ENCODE peak calls at places on chromosomes 3 and 15, in ten cellular contexts. X is DMS 273 treated with DMSO at 0.1 percent for 48 hours, C is NCI-H748 treated with DMSO at 0.1 percent for 48 hours, L is skeletal muscle cell, Z is ovary, S is GM04504, E is A549, R is foreskin melanocyte, M is posterior cingulate gyrus, W is activated gamma-delta T cell treated with Interleukin-2 at 50 U/mL for 16 hours. N is an unnamed sample.
A peak's percentile ranks its signal among the peaks of the same experiment; 100 is the strongest.

GRCh38 chr3:160694345-160694744 is 17.4 kb downstream of the ARL14 start:
- DNase-seq in X (no peak), C (no peak), L (no peak), Z (no peak), S (no peak), E (no peak), R (no peak), M (no peak), W (no peak), N (no peak)

GRCh38 chr3:171809513-171810277 is 588 bp downstream of the PLD1 start:
- DNase-seq in X (peak; percentile 53), C (no peak), L (peak; percentile 93), Z (peak; percentile 82), S (peak; percentile 95), E (peak; percentile 67), R (peak; percentile 78), M (peak; percentile 57), W (peak; percentile 48), N (no peak)

GRCh38 chr3:31610700-31611275 is 78.1 kb downstream of the STT3B start:
- DNase-seq in X (no peak), C (no peak), L (peak; percentile 7), Z (no peak), S (peak; percentile 15), E (peak; percentile 19), R (peak; percentile 39), M (no peak), W (no peak), N (no peak)

GRCh38 chr3:65867463-65868210 is 171.1 kb downstream of the MAGI1 start:
- DNase-seq in X (peak; percentile 39), C (no peak), L (no peak), Z (no peak), S (no peak), E (no peak), R (no peak), M (no peak), W (no peak), N (no peak)

GRCh38 chr3:90080988-90081387 is 973.6 kb downstream of the EPHA3 start:
- DNase-seq in X (no peak), C (peak; percentile 20), L (no peak), Z (no peak), S (no peak), E (no peak), R (no peak), M (no peak), W (no peak), N (no peak)

GRCh38 chr15:66798426-66799061 is 96.5 kb downstream of the SMAD6 start:
- DNase-seq in X (no peak), C (no peak), L (no peak), Z (no peak), S (peak; percentile 41), E (no peak), R (no peak), M (no peak), W (no peak), N (peak; percentile 32)

GRCh38 chr15:64851503-64851840 is 9.8 kb downstream of the PLEKHO2 start:
- DNase-seq in X (no peak), C (no peak), L (no peak), Z (no peak), S (peak; percentile 78), E (no peak), R (peak; percentile 58), M (no peak), W (no peak), N (no peak)

GRCh38 chr3:160129459-160130061 is 95.7 kb upstream of the C3orf80 start:
- DNase-seq in X (no peak), C (no peak), L (peak; percentile 94), Z (no peak), S (peak; percentile 95), E (peak; percentile 38), R (peak; percentile 85), M (no peak), W (no peak), N (peak; percentile 95)

GRCh38 chr15:68380456-68380855 is 51.5 kb downstream of the ITGA11 start:
- DNase-seq in X (no peak), C (no peak), L (no peak), Z (peak; percentile 13), S (no peak), E (no peak), R (no peak), M (no peak), W (no peak), N (no peak)

GRCh38 chr3:136237961-136238649 is 12.0 kb upstream of the PCCB start:
- DNase-seq in X (no peak), C (no peak), L (no peak), Z (no peak), S (no peak), E (no peak), R (no peak), M (no peak), W (no peak), N (no peak)

GRCh38 chr15:98859149-98859548 is 148.4 kb downstream of the PGPEP1L start:
- DNase-seq in X (no peak), C (no peak), L (no peak), Z (no peak), S (no peak), E (no peak), R (no peak), M (no peak), W (no peak), N (no peak)

GRCh38 chr3:14007006-14007405 is 117.7 kb downstream of the CHCHD4 start:
- DNase-seq in X (no peak), C (no peak), L (no peak), Z (no peak), S (no peak), E (no peak), R (peak; percentile 11), M (no peak), W (no peak), N (no peak)

GRCh38 chr3:124281453-124282316 is 289.8 kb upstream of the ROPN1 start:
- DNase-seq in X (no peak), C (peak; percentile 2), L (no peak), Z (no peak), S (no peak), E (peak; percentile 43), R (no peak), M (no peak), W (no peak), N (no peak)

GRCh38 chr3:155995525-155996370 is 124.6 kb upstream of the KCNAB1 start:
- DNase-seq in X (peak; percentile 71), C (peak; percentile 14), L (peak; percentile 13), Z (no peak), S (peak; percentile 21), E (peak; percentile 57), R (peak; percentile 21), M (no peak), W (no peak), N (no peak)

GRCh38 chr15:89499156-89499555 is 2.8 kb upstream of the RHCG start:
- DNase-seq in X (no peak), C (no peak), L (no peak), Z (no peak), S (no peak), E (no peak), R (no peak), M (no peak), W (no peak), N (no peak)

GRCh38 chr3:102125994-102126368 is 276.7 kb downstream of the NFKBIZ start:
- DNase-seq in X (no peak), C (no peak), L (no peak), Z (no peak), S (no peak), E (no peak), R (no peak), M (no peak), W (no peak), N (no peak)

GRCh38 chr3:179452166-179452544 is 885 bp upstream of the GNB4 start:
- DNase-seq in X (no peak), C (no peak), L (peak; percentile 44), Z (no peak), S (no peak), E (no peak), R (peak; percentile 80), M (no peak), W (no peak), N (no peak)

GRCh38 chr15:77412972-77413371 is 6.9 kb downstream of the PEAK1 start:
- DNase-seq in X (no peak), C (peak; percentile 24), L (no peak), Z (no peak), S (no peak), E (no peak), R (no peak), M (no peak), W (no peak), N (no peak)

GRCh38 chr3:15071699-15072098 is 6.6 kb upstream of the MRPS25 start:
- DNase-seq in X (no peak), C (no peak), L (no peak), Z (no peak), S (no peak), E (no peak), R (no peak), M (no peak), W (no peak), N (no peak)

GRCh38 chr3:78873641-78874040 is 894.2 kb downstream of the ROBO1 start:
- DNase-seq in X (no peak), C (no peak), L (no peak), Z (no peak), S (no peak), E (no peak), R (no peak), M (no peak), W (no peak), N (no peak)

GRCh38 chr3:98780343-98780742 is 17.2 kb downstream of the ST3GAL6 start:
- DNase-seq in X (no peak), C (no peak), L (no peak), Z (no peak), S (no peak), E (no peak), R (no peak), M (no peak), W (no peak), N (no peak)

GRCh38 chr3:37628711-37629301 is 232.9 kb upstream of the CTDSPL start:
- DNase-seq in X (no peak), C (no peak), L (peak; percentile 20), Z (no peak), S (peak; percentile 33), E (no peak), R (peak; percentile 86), M (no peak), W (no peak), N (peak; percentile 37)

GRCh38 chr3:183548262-183548769 is 7.2 kb downstream of the KLHL6 start:
- DNase-seq in X (no peak), C (no peak), L (peak; percentile 9), Z (no peak), S (peak; percentile 10), E (peak; percentile 46), R (peak; percentile 81), M (no peak), W (no peak), N (no peak)

GRCh38 chr3:70526966-70527515 is 214.6 kb upstream of the MDFIC2 start:
- DNase-seq in X (no peak), C (no peak), L (no peak), Z (no peak), S (no peak), E (no peak), R (no peak), M (no peak), W (no peak), N (no peak)

GRCh38 chr3:48715179-48715800 is 1.7 kb downstream of the IP6K2 start:
- DNase-seq in X (no peak), C (no peak), L (no peak), Z (no peak), S (no peak), E (no peak), R (no peak), M (no peak), W (no peak), N (no peak)

GRCh38 chr15:85770722-85771041 is 24.0 kb downstream of the KLHL25 start:
- DNase-seq in X (no peak), C (no peak), L (no peak), Z (no peak), S (no peak), E (no peak), R (no peak), M (no peak), W (no peak), N (no peak)

GRCh38 chr3:43190682-43191081 is 84.8 kb upstream of the POMGNT2 start:
- DNase-seq in X (no peak), C (no peak), L (peak; percentile 64), Z (no peak), S (peak; percentile 95), E (no peak), R (no peak), M (no peak), W (no peak), N (peak; percentile 61)

GRCh38 chr3:106212658-106213222 is 343.9 kb upstream of the CBLB start:
- DNase-seq in X (no peak), C (no peak), L (no peak), Z (no peak), S (no peak), E (no peak), R (no peak), M (no peak), W (no peak), N (no peak)

N was measured in HS-5.